ENCODE peak calls at places on chromosomes 6 and 20, in four cellular contexts. E, F, C and Y are unnamed samples.

GRCh38 chr6:15079288-15079817 is 166.5 kb upstream of the JARID2 start:
- DNase-seq in E (no peak), C (no peak), F (no peak), Y (no peak)

GRCh38 chr6:106360989-106361430 is 493 bp downstream of the CRYBG1 start:
- DNase-seq in F (peak), C (no peak), E (no peak), Y (no peak)

GRCh38 chr6:29762781-29763214 is 39.6 kb downstream of the HLA-F start:
- DNase-seq in C (no peak), F (no peak), E (no peak), Y (peak)

GRCh38 chr6:11367638-11368199 is 135.3 kb upstream of the NEDD9 start:
- DNase-seq in C (no peak), F (no peak), E (peak), Y (no peak)

GRCh38 chr6:87237804-87238203 is 82.4 kb downstream of the ZNF292 start:
- DNase-seq in E (peak), F (peak), C (peak), Y (peak)

GRCh38 chr6:15523679-15524630 is 138.9 kb downstream of the DTNBP1 start:
- DNase-seq in F (no peak), E (no peak), C (no peak), Y (no peak)

GRCh38 chr6:169363590-169363989 is 109.9 kb upstream of the THBS2 start:
- DNase-seq in E (no peak), C (no peak), F (no peak), Y (peak)

GRCh38 chr6:291148-291696 is 1.1 kb upstream of the DUSP22 start:
- DNase-seq in E (peak), C (peak), F (no peak), Y (peak)

GRCh38 chr20:54084727-54085368 is 14.5 kb upstream of the BCAS1 start:
- DNase-seq in F (no peak), C (no peak), E (peak), Y (no peak)

GRCh38 chr20:2713285-2713684 is 20.7 kb downstream of the EBF4 start:
- DNase-seq in F (peak), E (no peak), C (no peak), Y (no peak)
- TF ChIP-seq CTCF in F (peak), E (peak), C (peak), Y (no peak)

DNA sequence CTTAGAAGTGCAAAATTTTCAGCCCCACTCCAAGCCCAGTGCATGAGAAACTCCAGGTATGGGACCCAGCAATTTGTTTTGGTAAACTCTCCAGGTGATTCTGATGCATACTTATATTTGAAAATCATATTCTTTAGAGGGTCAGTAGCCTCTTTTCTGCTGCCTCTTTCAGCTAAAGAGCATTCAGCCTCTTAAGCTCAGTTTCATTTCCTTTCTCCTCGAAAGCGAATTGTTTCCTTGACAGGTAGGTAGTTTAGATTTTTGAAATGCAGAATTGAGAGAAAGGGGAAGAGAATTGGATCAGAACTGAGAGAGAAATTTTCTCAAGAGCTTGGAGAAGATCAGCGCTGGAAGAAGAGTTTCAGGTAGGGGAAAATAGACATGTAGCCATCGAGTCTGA is 995.8 kb upstream of the FLRT3 start:
- DNase-seq in C (no peak), F (no peak), E (no peak), Y (no peak)
- H3K4me3 ChIP-seq in C (no peak), F (no peak), E (no peak), Y (no peak)

DNA sequence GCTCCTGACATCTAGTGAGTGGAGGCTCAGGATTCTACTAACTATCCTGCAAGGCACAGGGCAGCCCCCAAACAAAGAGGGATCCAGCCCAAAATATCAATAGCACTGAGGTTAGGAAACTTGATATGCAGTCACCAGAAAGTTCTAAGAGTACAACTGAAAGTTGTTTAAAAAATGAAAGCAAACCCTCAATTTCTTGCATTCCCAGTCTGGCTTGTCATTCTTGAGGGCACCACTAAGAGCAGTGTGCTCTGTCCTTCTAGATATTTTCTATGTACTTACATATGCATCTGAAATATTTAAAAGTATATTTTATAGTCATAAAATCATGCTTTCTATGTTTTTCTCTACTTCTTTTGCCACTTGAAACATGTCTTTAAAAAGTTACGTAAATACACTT is 35.9 kb downstream of the CST8 start:
- DNase-seq in F (no peak), E (no peak), C (no peak), Y (no peak)
- TF ChIP-seq CTCF in F (no peak), E (no peak), C (no peak), Y (no peak)

DNA sequence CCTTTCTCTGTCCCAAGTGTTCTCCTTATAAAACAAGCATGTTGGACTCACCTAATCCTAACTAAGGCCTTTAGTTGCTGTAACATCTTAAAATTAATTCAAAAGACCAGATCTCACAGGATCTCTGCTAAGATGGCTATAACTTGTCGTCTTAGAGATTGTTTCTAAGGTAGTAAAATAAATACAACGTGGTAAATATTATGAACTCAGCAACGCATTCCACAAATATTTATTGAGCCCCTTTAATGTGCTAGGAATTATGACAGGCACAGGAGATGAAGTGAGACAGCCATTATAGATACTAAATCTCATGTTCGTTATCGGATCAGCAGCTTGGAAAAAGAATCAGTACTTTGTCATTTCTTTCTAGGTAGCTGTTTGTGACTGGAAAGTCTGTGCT is 20.8 kb upstream of the MCM3 start:
- DNase-seq in F (no peak), C (no peak), E (no peak), Y (no peak)
- H3K4me3 ChIP-seq in F (no peak), C (no peak), E (no peak), Y (no peak)

GRCh38 chr6:157438611-157439109 is 57.7 kb downstream of the ZDHHC14 start:
- DNase-seq in C (peak), F (no peak), E (no peak), Y (peak)

GRCh38 chr6:157443066-157443800 is 62.2 kb downstream of the ZDHHC14 start:
- DNase-seq in C (peak), F (no peak), E (peak), Y (peak)

GRCh38 chr6:157436944-157437336 is 56.0 kb downstream of the ZDHHC14 start:
- DNase-seq in C (no peak), F (no peak), E (no peak), Y (no peak)

GRCh38 chr6:157442296-157442695 is 61.3 kb downstream of the ZDHHC14 start:
- DNase-seq in E (peak), C (peak), F (no peak), Y (peak)

DNA sequence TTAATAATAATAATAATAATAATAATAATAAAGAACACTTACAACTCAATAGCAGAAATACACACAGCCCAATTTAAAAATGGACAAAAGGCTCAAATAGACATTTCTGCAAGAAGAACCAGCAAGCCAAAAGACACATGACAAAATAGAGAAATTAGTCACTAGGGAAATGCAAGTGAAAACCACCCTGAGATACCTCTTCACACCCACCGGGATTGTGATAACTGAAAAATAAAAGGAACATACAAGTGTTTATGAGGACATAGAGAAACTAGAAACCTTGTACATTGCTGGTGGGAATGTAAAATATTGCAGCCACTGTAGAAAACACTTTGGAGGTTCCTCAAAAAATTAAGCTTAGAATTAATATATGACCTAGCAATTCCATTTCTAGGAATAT is 59.2 kb downstream of the ZDHHC14 start:
- DNase-seq in E (no peak), F (no peak), C (no peak), Y (no peak)
- TF ChIP-seq CTCF in E (no peak), F (no peak), C (no peak), Y (no peak)

DNA sequence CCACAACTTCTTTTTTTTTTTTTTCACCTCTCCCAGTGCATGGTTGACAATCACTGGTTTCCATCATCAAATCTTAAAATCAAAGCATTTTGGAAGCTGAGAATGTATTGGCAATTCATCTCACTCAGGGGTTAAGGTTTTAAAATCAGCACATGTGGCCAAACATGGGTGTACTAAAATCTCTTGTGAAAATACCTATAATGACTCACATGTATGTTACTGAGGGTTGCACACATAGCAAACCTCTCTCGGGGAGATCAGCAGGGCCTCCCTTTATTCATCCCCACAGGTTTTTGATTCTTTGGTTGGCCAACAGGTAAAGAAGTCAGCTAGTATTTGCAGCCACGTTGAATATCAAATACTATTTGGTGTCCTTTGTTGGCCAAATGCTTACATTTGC is 44.3 kb upstream of the OCSTAMP start:
- DNase-seq in F (peak), E (no peak), C (no peak), Y (no peak)
- H3K4me3 ChIP-seq in F (no peak), E (no peak), C (no peak), Y (no peak)

GRCh38 chr6:5172057-5172683 is 87.0 kb downstream of the PPP1R3G start:
- DNase-seq in C (no peak), F (peak), E (no peak), Y (no peak)

GRCh38 chr6:5164092-5164491 is 79.0 kb downstream of the PPP1R3G start:
- DNase-seq in F (no peak), E (no peak), C (no peak), Y (no peak)

GRCh38 chr6:5163233-5163632 is 78.1 kb downstream of the PPP1R3G start:
- DNase-seq in C (no peak), E (no peak), F (no peak), Y (no peak)

GRCh38 chr6:5162401-5162800 is 77.3 kb downstream of the PPP1R3G start:
- DNase-seq in F (no peak), E (no peak), C (no peak), Y (no peak)

DNA sequence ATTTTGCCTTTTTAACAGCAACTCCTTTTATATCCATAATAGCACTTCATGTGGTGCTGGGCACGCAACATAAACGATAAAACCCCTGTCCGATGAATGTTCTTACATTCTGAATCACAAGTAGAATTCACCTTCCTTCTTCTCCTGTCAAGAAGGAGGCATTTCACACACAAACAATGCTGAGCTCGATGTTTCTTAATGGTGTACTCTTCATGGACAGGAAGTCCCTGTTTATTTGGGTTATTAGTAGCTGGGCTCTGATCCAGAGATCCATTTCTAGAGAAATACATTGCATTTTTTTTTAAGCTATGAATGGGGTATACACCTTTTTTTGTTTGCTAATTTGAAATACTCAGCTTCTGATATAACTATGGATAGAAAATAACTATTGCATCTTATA is 82.4 kb downstream of the PPP1R3G start:
- DNase-seq in F (no peak), E (peak), C (peak), Y (peak)
- TF ChIP-seq CTCF in F (no peak), E (no peak), C (no peak), Y (no peak)

DNA sequence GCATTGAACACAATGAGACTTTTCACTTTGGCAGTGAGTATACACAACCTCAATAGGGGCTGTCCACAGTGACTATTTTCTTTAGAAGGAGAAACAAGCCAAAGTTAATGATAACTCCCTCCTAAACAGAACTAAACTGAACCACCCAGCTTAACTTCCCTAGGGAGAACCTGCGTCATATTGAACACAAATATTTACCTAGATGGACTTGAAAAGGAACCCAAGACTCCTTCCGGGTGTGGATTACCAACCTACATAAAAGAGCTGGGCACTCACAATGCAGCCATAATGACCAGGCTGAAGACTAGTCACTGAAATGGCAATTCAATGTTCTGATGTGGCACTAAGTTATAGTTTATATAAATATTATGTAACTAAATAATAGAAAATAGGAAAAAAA is 160.6 kb downstream of the IBTK start:
- DNase-seq in F (no peak), E (no peak), C (no peak), Y (no peak)
- H3K4me3 ChIP-seq in F (no peak), E (no peak), C (no peak), Y (no peak)

DNA sequence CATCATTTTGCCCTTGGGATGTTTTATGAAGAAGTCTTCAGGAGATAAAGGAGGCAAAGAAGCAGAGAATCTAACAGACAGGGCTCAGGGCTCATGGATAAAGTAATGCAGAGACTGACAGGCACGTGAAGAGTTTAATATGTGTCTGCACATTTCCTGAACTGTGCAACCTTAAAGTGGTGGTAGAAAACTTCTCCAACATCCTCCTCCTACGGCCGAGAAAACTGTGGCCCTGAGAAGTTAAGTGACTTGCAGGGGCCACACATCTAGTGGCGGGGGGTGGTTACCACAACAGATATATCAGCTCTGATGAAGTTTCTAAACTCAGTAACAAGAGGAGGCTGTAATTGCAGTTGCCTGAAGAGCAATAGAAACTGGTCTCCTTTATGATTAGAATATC is 61.0 kb downstream of the SOBP start:
- DNase-seq in C (no peak), E (no peak), F (no peak), Y (no peak)
- TF ChIP-seq CTCF in C (no peak), E (no peak), F (no peak), Y (no peak)

GRCh38 chr20:9280654-9281053 is 211.8 kb downstream of the PLCB4 start:
- DNase-seq in E (no peak), C (no peak), F (no peak), Y (no peak)
- H3K4me3 ChIP-seq in E (no peak), C (no peak), F (no peak), Y (no peak)